ENCODE peak calls at places on chromosomes 5 and 9, in four cellular contexts. N, H, T and V are unnamed samples.

GRCh38 chr5:172245823-172246222 is 37.7 kb downstream of the UBTD2 start:
- DNase-seq in N (no peak), H (peak; percentile 10), T (no peak), V (no peak)

GRCh38 chr5:161975350-161975749 is 92.2 kb upstream of the GABRG2 start:
- DNase-seq in H (no peak), N (no peak), T (no peak), V (no peak)

GRCh38 chr5:103414598-103414997 is 148.0 kb downstream of the NUDT12 start:
- DNase-seq in H (no peak), T (no peak), N (no peak), V (no peak)

GRCh38 chr9:2255128-2255527 is 240.0 kb downstream of the SMARCA2 start:
- DNase-seq in T (no peak), N (no peak), H (no peak), V (no peak)

GRCh38 chr9:95773061-95773433 is 102.4 kb upstream of the ERCC6L2 start:
- DNase-seq in T (no peak), H (no peak), N (no peak), V (no peak)

GRCh38 chr9:119677811-119678530 is 308.7 kb upstream of the BRINP1 start:
- DNase-seq in N (no peak), T (no peak), H (no peak), V (no peak)

GRCh38 chr9:137989999-137990715 is 112.6 kb downstream of the CACNA1B start:
- DNase-seq in H (no peak), T (no peak), N (no peak), V (peak; percentile 37)

GRCh38 chr9:36928210-36928609 is 105.9 kb downstream of the PAX5 start:
- DNase-seq in T (no peak), H (no peak), N (no peak), V (no peak)

GRCh38 chr9:133587466-133587865 is 21.7 kb downstream of the FAM163B start:
- DNase-seq in H (no peak), T (no peak), N (no peak), V (no peak)

GRCh38 chr9:126439402-126439765 is 112.8 kb downstream of the MVB12B start:
- DNase-seq in T (no peak), H (peak; percentile 10), N (no peak), V (no peak)

GRCh38 chr5:439636-440035 is 3.3 kb upstream of the EXOC3 start:
- DNase-seq in H (no peak), T (no peak), N (no peak), V (no peak)

GRCh38 chr5:171840066-171840465 is 54.4 kb downstream of the SMIM23 start:
- DNase-seq in H (no peak), N (no peak), T (no peak), V (no peak)

GRCh38 chr5:179113143-179113530 is 53.0 kb downstream of the ZNF354C start:
- DNase-seq in H (no peak), T (no peak), N (no peak), V (no peak)

GRCh38 chr9:133058550-133059320 is 3.0 kb upstream of the CEL start:
- DNase-seq in N (no peak), H (no peak), T (no peak), V (peak; percentile 60)

GRCh38 chr9:6410653-6411052 is 2.3 kb upstream of the UHRF2 start:
- DNase-seq in H (no peak), T (no peak), N (no peak), V (no peak)

GRCh38 chr5:67648201-67648671 is 451.6 kb upstream of the CD180 start:
- DNase-seq in T (peak; percentile 32), N (no peak), H (peak; percentile 88), V (peak; percentile 77)

GRCh38 chr5:178356459-178356872 is 123.9 kb upstream of the PHYKPL start:
- DNase-seq in T (peak; percentile 16), N (no peak), H (no peak), V (peak; percentile 93)

GRCh38 chr5:93583799-93584530 is 943 bp downstream of the NR2F1 start:
- DNase-seq in N (no peak), H (no peak), T (peak; percentile 73), V (no peak)

GRCh38 chr5:116343961-116344360 is 230.7 kb downstream of the SEMA6A start:
- DNase-seq in T (no peak), H (no peak), N (no peak), V (no peak)

GRCh38 chr5:88092938-88093635 is 175.6 kb downstream of the TMEM161B start:
- DNase-seq in N (no peak), H (no peak), T (no peak), V (no peak)

GRCh38 chr9:105651806-105652205 is 10.5 kb upstream of the TAL2 start:
- DNase-seq in N (no peak), H (no peak), T (no peak), V (no peak)

GRCh38 chr5:16862777-16863176 is 73.3 kb downstream of the MYO10 start:
- DNase-seq in H (no peak), T (no peak), N (no peak), V (no peak)

GRCh38 chr9:134314950-134315715 is 11.1 kb upstream of the RXRA start:
- DNase-seq in H (no peak), T (no peak), N (no peak), V (peak; percentile 82)

GRCh38 chr5:9052421-9052820 is 493.5 kb downstream of the SEMA5A start:
- DNase-seq in T (no peak), N (no peak), H (no peak), V (no peak)

GRCh38 chr9:113519401-113520108 is 56.0 kb downstream of the RGS3 start:
- DNase-seq in N (no peak), H (no peak), T (peak; percentile 52), V (no peak)

GRCh38 chr5:71937906-71938698 is 169.2 kb upstream of the MAP1B start:
- DNase-seq in N (no peak), T (no peak), H (no peak), V (no peak)

GRCh38 chr5:74630387-74631087 is 10.0 kb downstream of the ENC1 start:
- DNase-seq in T (no peak), H (no peak), N (peak; percentile 87), V (no peak)

GRCh38 chr9:76744336-76744735 is 19.9 kb upstream of the PCA3 start:
- DNase-seq in N (no peak), T (no peak), H (no peak), V (no peak)
- TF ChIP-seq CTCF in N (no peak), T (no peak), H (no peak), V (no peak)

DNA sequence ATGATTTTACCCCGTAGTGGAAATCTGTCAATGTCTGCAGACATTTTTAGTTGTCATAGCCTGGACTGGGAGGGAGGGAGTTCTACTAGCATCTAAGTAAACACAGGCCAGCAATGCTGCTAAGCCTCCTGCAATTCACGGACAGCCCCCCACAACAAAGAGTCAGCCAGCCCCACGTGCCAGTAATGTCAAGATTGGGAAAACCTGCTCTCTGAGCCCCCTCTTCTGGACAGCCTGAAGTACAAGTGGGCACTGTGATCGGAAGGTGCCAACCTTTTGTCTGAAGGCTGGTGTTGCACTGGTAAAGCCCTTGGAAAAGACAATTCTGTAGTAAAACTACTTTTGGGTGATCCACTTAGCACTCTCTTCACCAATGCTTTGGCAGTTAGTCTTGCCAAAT is 154.5 kb downstream of the TARS1 start:
- DNase-seq in T (no peak), H (no peak), N (no peak), V (no peak)
- TF ChIP-seq CTCF in T (no peak), H (no peak), N (no peak), V (no peak)

GRCh38 chr9:127975376-127976315 is 5.1 kb downstream of the EEIG1 start:
- DNase-seq in H (no peak), N (no peak), T (no peak), V (no peak)
- TF ChIP-seq CTCF in H (no peak), N (no peak), T (no peak), V (no peak)

DNA sequence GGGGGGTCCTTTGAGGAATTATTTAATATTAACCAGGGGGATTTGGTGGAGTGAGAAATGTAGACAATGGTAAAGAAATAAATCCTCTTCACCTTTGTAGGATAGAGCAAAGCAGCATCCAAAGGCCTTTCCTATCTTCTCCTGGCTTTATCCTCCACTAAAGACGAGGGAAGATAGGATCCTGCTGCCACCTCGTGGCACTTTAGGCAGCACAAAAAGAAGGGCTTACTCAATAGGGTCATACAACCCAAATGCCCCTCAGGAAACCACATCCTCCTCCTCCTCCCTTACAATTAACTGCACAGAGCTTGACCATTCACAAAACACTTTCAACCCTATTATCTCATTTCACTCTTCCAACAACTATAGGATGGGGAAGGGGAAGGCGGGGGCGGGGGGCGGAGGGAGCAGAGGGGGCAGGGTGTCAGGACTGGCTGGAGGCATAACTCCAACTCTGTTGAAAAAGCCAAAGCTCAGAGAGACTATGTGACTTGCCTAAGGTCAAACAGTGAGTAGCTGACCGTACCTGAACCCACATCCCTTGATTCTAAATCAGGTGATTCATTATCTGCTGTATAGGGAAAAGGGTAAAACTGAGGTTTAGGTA is 45.4 kb upstream of the MYOT start:
- DNase-seq in T (peak; percentile 75), N (peak; percentile 27), H (no peak), V (no peak)
- TF ChIP-seq CTCF in T (peak; percentile 60), N (peak; percentile 76), H (peak; percentile 35), V (peak; percentile 76)

GRCh38 chr5:106267256-106267655 is 1403.5 kb downstream of the EFNA5 start:
- DNase-seq in N (no peak), T (no peak), H (no peak), V (no peak)

DNA sequence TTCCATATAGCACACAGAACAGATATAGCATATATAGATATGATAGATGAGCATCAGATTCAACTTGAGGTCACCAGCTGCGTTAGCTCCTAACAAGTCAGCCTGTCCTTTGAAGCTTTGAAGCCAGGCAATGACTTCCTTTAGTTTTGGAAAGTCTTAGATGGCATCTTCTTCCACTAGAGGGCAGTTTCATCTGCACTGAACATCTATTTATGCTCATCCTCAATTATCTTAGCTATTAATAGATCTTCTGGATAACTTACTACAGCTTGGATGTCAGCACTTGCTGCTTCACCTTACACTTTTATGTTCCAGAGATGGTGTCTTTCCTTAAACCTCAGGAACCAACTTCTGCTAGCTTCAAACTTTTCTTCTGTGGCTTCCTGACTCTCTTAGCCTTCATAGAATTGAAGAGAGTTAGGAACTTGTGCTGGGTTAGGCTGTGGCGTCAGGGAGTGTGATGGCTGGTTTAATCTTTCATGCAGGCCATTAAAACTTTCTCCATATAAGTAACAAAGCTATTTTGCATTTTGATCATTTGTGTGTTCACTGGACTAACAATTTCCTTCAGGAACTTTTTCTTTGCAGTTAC is 1401.4 kb downstream of the EFNA5 start:
- DNase-seq in H (no peak), T (no peak), N (no peak), V (no peak)
- TF ChIP-seq CTCF in H (peak; percentile 61), T (no peak), N (peak; percentile 58), V (peak; percentile 86)

DNA sequence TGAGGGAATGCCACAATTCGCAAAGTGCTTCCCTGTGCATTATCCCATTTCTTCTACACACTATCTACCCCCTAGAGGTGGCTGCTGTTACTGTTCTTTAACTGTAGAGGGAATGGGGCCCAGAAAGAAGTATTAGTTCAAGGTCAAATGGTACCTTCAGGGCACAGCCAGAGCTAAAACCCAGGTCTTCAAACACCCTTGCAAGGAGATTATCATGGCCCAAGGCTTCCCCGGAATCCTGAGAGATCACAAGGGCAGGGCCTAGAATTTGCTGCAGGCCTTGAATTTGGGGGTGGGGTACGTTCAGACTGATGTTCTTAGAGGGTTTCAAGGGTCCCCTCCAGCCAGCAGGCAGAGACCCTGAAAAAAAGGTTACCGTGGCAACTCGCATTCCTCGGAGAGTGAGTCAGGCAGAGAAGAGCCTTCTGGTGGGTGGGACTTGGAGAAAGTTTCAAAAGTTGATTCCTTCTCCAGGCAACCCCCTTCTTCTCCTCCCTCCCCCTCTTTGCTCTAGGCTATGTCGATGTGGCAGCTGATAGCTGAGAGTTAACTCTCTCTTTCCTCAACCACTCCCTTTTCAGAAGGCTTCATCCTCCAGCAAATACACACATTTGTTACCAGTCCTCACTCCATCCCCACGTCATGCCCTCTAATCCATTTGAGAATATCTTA is 1.9 kb downstream of the SPARC start:
- DNase-seq in N (no peak), T (peak; percentile 21), H (peak; percentile 96), V (no peak)
- TF ChIP-seq CTCF in N (no peak), T (peak; percentile 23), H (peak; percentile 39), V (peak; percentile 75)

GRCh38 chr5:169149317-169149716 is 151.6 kb downstream of the SLIT3 start:
- DNase-seq in T (no peak), H (no peak), N (no peak), V (no peak)
- TF ChIP-seq CTCF in T (no peak), H (peak; percentile 18), N (peak; percentile 62), V (peak; percentile 68)